ENCODE peak calls at places on chromosomes 4 and X, in five cellular contexts. P is B cell; N is H7; Y is activated naive CD4-positive, alpha-beta T cell treated with Interleukin-2 at 50 U/mL for 16 hours; Z is HT-29. W is an unnamed sample.

GRCh38 chr4:3871181-3871852 is 105.1 kb downstream of the ADRA2C start:
- DNase-seq in P (no peak), N (peak; percentile 97), Y (no peak), Z (no peak), W (no peak)

GRCh38 chr4:151046609-151047008 is 31.5 kb upstream of the LRBA start:
- DNase-seq in P (no peak), N (no peak), Y (no peak), Z (no peak), W (no peak)

GRCh38 chr4:5423670-5424069 is 284.7 kb downstream of the EVC2 start:
- DNase-seq in P (peak; percentile 6), N (peak; percentile 17), Y (no peak), Z (no peak), W (no peak)

GRCh38 chrX:123625477-123625876 is 107.4 kb downstream of the THOC2 start:
- DNase-seq in P (no peak), N (no peak), Y (no peak), Z (no peak), W (no peak)

GRCh38 chr4:22895482-22895881 is 202.7 kb downstream of the GBA3 start:
- DNase-seq in P (no peak), N (no peak), Y (no peak), Z (no peak), W (no peak)

GRCh38 chr4:41696131-41696530 is 52.4 kb downstream of the PHOX2B start:
- DNase-seq in P (no peak), N (no peak), Y (no peak), Z (no peak), W (no peak)

GRCh38 chr4:140595065-140595464 is 26.3 kb upstream of the UCP1 start:
- DNase-seq in P (peak; percentile 48), N (peak; percentile 76), Y (no peak), Z (peak; percentile 61), W (peak; percentile 39)

GRCh38 chr4:95779447-95779846 is 60.4 kb upstream of the PDHA2 start:
- DNase-seq in P (no peak), N (no peak), Y (no peak), Z (no peak), W (no peak)

GRCh38 chr4:109560687-109561452 is 824 bp downstream of the MCUB start:
- DNase-seq in P (peak; percentile 66), N (peak; percentile 75), Y (peak; percentile 64), Z (peak; percentile 32), W (peak; percentile 9)

GRCh38 chrX:2577844-2578444 is 77.2 kb upstream of the DHRSX start:
- DNase-seq in P (no peak), N (peak; percentile 31), Y (no peak), Z (no peak), W (no peak)

GRCh38 chrX:96182366-96182765 is 502.3 kb upstream of the DIAPH2 start:
- DNase-seq in P (no peak), N (peak; percentile 7), Y (no peak), Z (peak; percentile 70), W (peak; percentile 19)

GRCh38 chrX:17944833-17945497 is 83.9 kb upstream of the RAI2 start:
- DNase-seq in P (no peak), N (peak; percentile 13), Y (no peak), Z (peak; percentile 37), W (peak; percentile 11)

GRCh38 chrX:57137481-57137880 is 284 bp upstream of the SPIN2A start:
- DNase-seq in P (no peak), N (peak; percentile 59), Y (no peak), Z (no peak), W (peak; percentile 11)

GRCh38 chrX:70132244-70132643 is 1.0 kb upstream of the IGBP1 start:
- DNase-seq in P (no peak), N (no peak), Y (no peak), Z (no peak), W (no peak)

GRCh38 chr4:53489279-53489889 is 101.9 kb downstream of the LNX1 start:
- DNase-seq in P (no peak), N (no peak), Y (no peak), Z (no peak), W (no peak)

GRCh38 chrX:77014655-77015377 is 432.4 kb upstream of the FGF16 start:
- DNase-seq in P (no peak), N (peak; percentile 56), Y (no peak), Z (peak; percentile 34), W (no peak)

GRCh38 chr4:54498661-54499111 is 159.1 kb upstream of the KIT start:
- DNase-seq in P (no peak), N (no peak), Y (no peak), Z (no peak), W (peak; percentile 1)

GRCh38 chrX:14243823-14244222 is 214.1 kb upstream of the GEMIN8 start:
- DNase-seq in P (no peak), N (peak; percentile 87), Y (no peak), Z (no peak), W (no peak)

GRCh38 chr4:127731406-127731805 is 1.2 kb downstream of the SLC25A31 start:
- DNase-seq in P (no peak), N (no peak), Y (no peak), Z (no peak), W (no peak)

GRCh38 chrX:114650351-114650750 is 66.5 kb downstream of the HTR2C start:
- DNase-seq in P (no peak), N (no peak), Y (no peak), Z (no peak), W (no peak)

GRCh38 chrX:19746919-19747671 is 140.3 kb downstream of the SH3KBP1 start:
- DNase-seq in P (no peak), N (peak; percentile 16), Y (no peak), Z (no peak), W (no peak)

GRCh38 chr4:165207431-165208321 is at the start of gene KLHL2:
- DNase-seq in P (peak; percentile 79), N (peak; percentile 90), Y (peak; percentile 74), Z (peak; percentile 53), W (peak; percentile 72)

GRCh38 chr4:105662935-105663675 is 45.4 kb downstream of the INTS12 start:
- DNase-seq in P (no peak), N (no peak), Y (no peak), Z (no peak), W (no peak)

GRCh38 chr4:145679991-145680455 is at the start of gene C4orf51:
- DNase-seq in P (no peak), N (no peak), Y (no peak), Z (peak; percentile 51), W (peak; percentile 31)

GRCh38 chrX:152821145-152821765 is 9.3 kb downstream of the CETN2 start:
- DNase-seq in P (no peak), N (peak; percentile 40), Y (no peak), Z (peak; percentile 72), W (peak; percentile 69)

W was measured in Calu3.